ENCODE peak calls at places on chromosomes 7 and 10, in nine cellular contexts. J, R, A, X, K, E, T, H and V are unnamed samples.
A peak's percentile ranks its signal among the peaks of the same experiment; 100 is the strongest.

GRCh38 chr7:230274-230673 is 37.9 kb downstream of the FAM20C start:
- DNase-seq in X (no peak), H (no peak), J (no peak), E (no peak), A (no peak), T (no peak), R (no peak), K (no peak), V (no peak)

GRCh38 chr7:76283254-76284159 is 19.0 kb upstream of the HSPB1 start:
- DNase-seq in J (no peak), A (peak; percentile 13), T (no peak), X (no peak), R (no peak), K (no peak), E (no peak), H (no peak), V (no peak)

GRCh38 chr10:124728830-124729661 is 15.1 kb downstream of the FAM53B start:
- DNase-seq in X (peak; percentile 8), J (no peak), A (no peak), K (no peak), H (no peak), R (no peak), T (no peak), E (no peak), V (no peak)

GRCh38 chr7:155058861-155059355 is 11.2 kb upstream of the HTR5A start:
- DNase-seq in R (no peak), J (no peak), K (no peak), X (no peak), T (no peak), H (no peak), E (no peak), A (no peak), V (no peak)

GRCh38 chr10:124007773-124008145 is 85.6 kb downstream of the CHST15 start:
- DNase-seq in K (peak; percentile 53), X (no peak), T (no peak), E (no peak), J (no peak), H (no peak), A (no peak), R (no peak), V (no peak)

GRCh38 chr10:52650873-52651272 is 121.7 kb downstream of the MBL2 start:
- DNase-seq in K (no peak), H (no peak), J (no peak), X (no peak), A (no peak), T (no peak), E (no peak), R (no peak), V (no peak)

GRCh38 chr7:66778201-66778600 is 37.7 kb downstream of the RABGEF1 start:
- DNase-seq in K (no peak), H (no peak), T (no peak), E (no peak), J (no peak), R (no peak), X (no peak), A (no peak), V (no peak)

GRCh38 chr10:106957825-106958581 is 206.5 kb downstream of the SORCS1 start:
- DNase-seq in X (no peak), H (no peak), T (no peak), E (no peak), J (no peak), A (no peak), R (no peak), K (no peak), V (no peak)

GRCh38 chr10:114715171-114715670 is 57.1 kb upstream of the ABLIM1 start:
- DNase-seq in J (no peak), T (no peak), K (no peak), A (no peak), H (no peak), X (no peak), E (no peak), R (no peak), V (no peak)

GRCh38 chr7:44854644-44855364 is 6.9 kb upstream of the H2AZ2 start:
- DNase-seq in K (no peak), R (no peak), H (no peak), E (no peak), J (no peak), A (no peak), T (no peak), X (no peak), V (no peak)

GRCh38 chr10:28555358-28555757 is 22.4 kb downstream of the WAC start:
- DNase-seq in X (no peak), K (no peak), E (no peak), H (no peak), R (no peak), T (no peak), J (no peak), A (no peak), V (no peak)

GRCh38 chr10:112755446-112756117 is 194.5 kb upstream of the TCF7L2 start:
- DNase-seq in H (no peak), T (no peak), J (no peak), R (no peak), A (no peak), K (no peak), X (no peak), E (no peak), V (no peak)

GRCh38 chr7:131899271-131900030 is 343.0 kb upstream of the PODXL start:
- DNase-seq in R (no peak), E (no peak), X (no peak), T (no peak), J (no peak), A (no peak), K (no peak), H (no peak), V (no peak)

GRCh38 chr10:122878799-122879338 is 512 bp downstream of the FAM24B start:
- DNase-seq in K (no peak), X (no peak), A (no peak), J (no peak), R (no peak), E (no peak), T (no peak), H (no peak), V (no peak)

GRCh38 chr10:70352401-70353097 is 29.9 kb downstream of the LRRC20 start:
- DNase-seq in E (no peak), X (no peak), K (peak; percentile 17), J (no peak), A (no peak), H (no peak), T (no peak), R (peak; percentile 66), V (no peak)

GRCh38 chr7:85184599-85185354 is 2.1 kb downstream of the SEMA3D start:
- DNase-seq in R (no peak), K (no peak), J (no peak), H (peak; percentile 32), X (no peak), E (no peak), A (peak; percentile 8), T (peak; percentile 52), V (peak; percentile 27)

GRCh38 chr7:37901890-37902524 is 14.6 kb downstream of the SFRP4 start:
- DNase-seq in K (no peak), E (no peak), A (no peak), X (no peak), H (no peak), J (no peak), R (no peak), T (no peak), V (no peak)

DNA sequence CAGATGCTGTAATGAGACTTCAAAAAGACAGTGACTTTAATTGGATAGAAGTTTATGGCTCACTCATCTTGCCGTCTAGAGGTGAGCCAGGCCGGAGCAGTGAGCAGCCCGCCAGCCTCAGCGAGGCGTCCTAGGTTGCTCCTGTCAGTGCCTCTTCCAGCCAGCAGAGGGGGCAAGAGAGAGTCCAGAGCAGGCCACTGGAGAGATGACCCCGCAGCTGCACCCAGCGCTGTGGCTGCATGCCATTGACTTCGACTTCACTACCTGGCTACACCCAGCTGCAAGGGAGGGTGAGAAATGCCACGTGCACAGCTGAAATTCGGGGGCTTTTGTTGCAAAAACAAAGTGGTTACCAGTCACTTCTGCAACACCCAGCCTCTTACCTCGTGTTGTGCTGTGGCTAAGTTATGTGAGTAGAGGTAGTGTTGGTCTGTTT is 26.5 kb downstream of the NUB1 start:
- DNase-seq in X (peak; percentile 86), E (peak; percentile 77), R (peak; percentile 58), H (peak; percentile 91), J (peak; percentile 54), A (peak; percentile 73), T (peak; percentile 88), K (peak; percentile 93), V (peak; percentile 61)
- H3K27ac ChIP-seq in X (peak overlapping the region; percentile 48), E (no peak overlapping the region), R (no peak overlapping the region), H (no peak overlapping the region), J (no peak overlapping the region), A (no peak overlapping the region), T (no peak overlapping the region), K (peak overlapping the region; percentile 84), V (no peak overlapping the region)

DNA sequence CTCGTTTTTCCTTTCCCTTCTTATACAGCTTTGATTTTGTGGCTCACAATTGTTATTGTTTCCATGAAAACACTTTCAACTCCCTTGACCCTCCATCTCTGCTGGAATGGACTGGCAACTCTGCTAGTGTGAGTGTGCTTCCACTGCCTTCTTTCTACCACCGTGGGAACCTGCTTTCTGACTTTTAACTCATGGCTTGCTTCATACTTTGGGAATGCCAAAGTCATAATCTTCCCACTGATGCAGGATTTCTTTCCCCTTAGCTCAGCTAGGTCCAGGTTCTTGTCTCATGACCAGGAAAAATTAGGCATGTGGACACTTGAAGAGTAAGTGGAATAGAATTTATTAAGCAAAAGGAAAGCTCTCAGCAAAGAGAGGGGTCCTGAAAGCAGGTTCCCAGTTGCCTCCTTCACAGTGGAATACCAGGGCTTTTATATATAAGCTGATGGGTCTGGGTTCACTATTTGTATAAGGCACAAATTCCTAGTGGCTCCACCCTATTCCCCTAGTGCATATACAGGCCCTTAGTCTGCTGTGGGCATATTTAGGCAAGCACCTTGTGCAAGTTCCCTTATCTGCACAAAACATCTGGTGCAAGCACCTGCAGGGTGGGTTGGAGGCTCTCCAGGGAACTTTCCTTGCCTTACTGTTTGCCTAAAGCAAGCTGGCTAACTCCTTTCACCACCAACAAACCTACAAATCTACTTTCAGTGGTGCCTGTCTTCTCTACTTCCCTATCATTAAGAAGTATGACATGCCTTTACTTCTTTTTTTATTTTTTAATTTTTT is 119.5 kb downstream of the CFAP58 start:
- DNase-seq in A (no peak), R (no peak), E (no peak), H (no peak), K (no peak), X (no peak), T (no peak), J (no peak), V (no peak)
- H3K27ac ChIP-seq in A (no peak overlapping the region), R (no peak overlapping the region), E (no peak overlapping the region), H (no peak overlapping the region), K (no peak overlapping the region), X (no peak overlapping the region), T (no peak overlapping the region), J (no peak overlapping the region), V (no peak overlapping the region)

DNA sequence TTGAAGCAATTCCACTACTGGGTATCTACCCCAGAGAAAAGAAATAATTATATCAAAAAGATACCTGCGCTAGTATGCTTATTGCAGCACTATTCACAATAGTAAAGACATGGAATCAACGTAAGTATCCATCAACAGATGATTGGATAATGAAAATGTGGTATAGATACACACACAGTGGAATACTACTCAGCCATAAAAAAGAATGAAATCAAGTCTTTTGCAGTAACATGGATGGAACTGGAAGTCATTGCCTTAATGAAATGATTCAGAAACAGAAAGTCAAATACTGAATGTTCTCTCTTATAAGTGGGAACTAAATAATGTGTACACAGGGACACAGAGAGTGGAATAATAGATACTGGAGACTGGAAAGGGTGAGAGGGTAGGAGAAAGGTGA is 7.4 kb upstream of the SLC35B4 start:
- DNase-seq in X (no peak), A (no peak), K (no peak), E (no peak), T (no peak), J (no peak), R (no peak), H (no peak), V (no peak)
- H3K27ac ChIP-seq in X (no peak overlapping the region), A (no peak overlapping the region), K (no peak overlapping the region), E (no peak overlapping the region), T (no peak overlapping the region), J (no peak overlapping the region), R (no peak overlapping the region), H (no peak overlapping the region), V (no peak overlapping the region)

GRCh38 chr10:132446661-132447445 is 49.9 kb downstream of the PWWP2B start:
- DNase-seq in T (peak; percentile 75), E (no peak), H (no peak), K (no peak), A (peak; percentile 75), X (peak; percentile 60), J (peak; percentile 50), R (peak; percentile 93), V (no peak)
- H3K27ac ChIP-seq in T (no peak overlapping the region), E (no peak overlapping the region), H (peak overlapping the region; percentile 71), K (peak overlapping the region; percentile 61), A (peak overlapping the region; percentile 87), X (peak overlapping the region; percentile 93), J (peak overlapping the region; percentile 94), R (peak overlapping the region; percentile 94), V (no peak overlapping the region)